ENCODE peak calls at places on chromosome 19, in six cellular contexts. One of them, this sample, is unnamed.

GRCh38 chr19:37867831-37868230 is 38.6 kb downstream of the WDR87 start:
- DNase-seq in H1: no peak
- DNase-seq in HepG2: no peak
- DNase-seq in K562: no peak
- DNase-seq in GM12878: no peak
- DNase-seq in HCT116: no peak
- DNase-seq in this sample: no peak

GRCh38 chr19:5126498-5127223 is 157.7 kb downstream of the KDM4B start:
- DNase-seq in GM12878: no peak
- DNase-seq in HepG2: no peak
- DNase-seq in HCT116: no peak
- DNase-seq in K562: no peak
- DNase-seq in H1: no peak
- DNase-seq in this sample: no peak

GRCh38 chr19:55116232-55117062 is 990 bp downstream of the PPP1R12C start:
- DNase-seq in HCT116: no peak
- DNase-seq in GM12878: no peak
- DNase-seq in HepG2: peak
- DNase-seq in H1: no peak
- DNase-seq in K562: peak
- DNase-seq in this sample: no peak

GRCh38 chr19:55210120-55210493 is 806 bp upstream of the PTPRH start:
- DNase-seq in HepG2: peak
- DNase-seq in H1: no peak
- DNase-seq in K562: no peak
- DNase-seq in HCT116: peak
- DNase-seq in GM12878: no peak
- DNase-seq in this sample: no peak

GRCh38 chr19:18665771-18666202 is 17.7 kb upstream of the CRTC1 start:
- DNase-seq in HCT116: no peak
- DNase-seq in H1: no peak
- DNase-seq in K562: no peak
- DNase-seq in GM12878: no peak
- DNase-seq in HepG2: no peak
- DNase-seq in this sample: no peak

GRCh38 chr19:11473725-11474124 is 7.1 kb downstream of the ELAVL3 start:
- DNase-seq in HCT116: no peak
- DNase-seq in GM12878: no peak
- DNase-seq in HepG2: no peak
- DNase-seq in K562: no peak
- DNase-seq in H1: no peak
- DNase-seq in this sample: no peak

GRCh38 chr19:16836115-16836905 is 7.1 kb downstream of the SIN3B start:
- DNase-seq in HCT116: no peak
- DNase-seq in K562: no peak
- DNase-seq in H1: no peak
- DNase-seq in HepG2: no peak
- DNase-seq in GM12878: peak
- DNase-seq in this sample: no peak

GRCh38 chr19:43636121-43636683 is 3.4 kb downstream of the CADM4 start:
- DNase-seq in H1: no peak
- DNase-seq in HepG2: peak
- DNase-seq in HCT116: no peak
- DNase-seq in K562: no peak
- DNase-seq in GM12878: no peak
- DNase-seq in this sample: no peak

GRCh38 chr19:14333101-14333871 is 48.0 kb upstream of the ADGRE5 start:
- DNase-seq in GM12878: no peak
- DNase-seq in HepG2: no peak
- DNase-seq in H1: no peak
- DNase-seq in K562: peak
- DNase-seq in HCT116: no peak
- DNase-seq in this sample: peak

GRCh38 chr19:49712397-49712859 is 21.5 kb downstream of the CPT1C start:
- DNase-seq in GM12878: no peak
- DNase-seq in H1: peak
- DNase-seq in HCT116: peak
- DNase-seq in HepG2: peak
- DNase-seq in K562: peak
- DNase-seq in this sample: no peak

GRCh38 chr19:5046339-5047039 is 77.6 kb downstream of the KDM4B start:
- DNase-seq in HCT116: no peak
- DNase-seq in K562: no peak
- DNase-seq in GM12878: no peak
- DNase-seq in H1: no peak
- DNase-seq in HepG2: peak
- DNase-seq in this sample: no peak

GRCh38 chr19:41552558-41552957 is 23.4 kb upstream of the CEACAM21 start:
- DNase-seq in K562: no peak
- DNase-seq in H1: no peak
- DNase-seq in HCT116: no peak
- DNase-seq in GM12878: peak
- DNase-seq in HepG2: no peak
- DNase-seq in this sample: no peak

GRCh38 chr19:52941941-52942370 is 18.7 kb upstream of the ZNF888 start:
- DNase-seq in H1: no peak
- DNase-seq in HCT116: no peak
- DNase-seq in GM12878: no peak
- DNase-seq in HepG2: no peak
- DNase-seq in K562: peak
- DNase-seq in this sample: no peak

GRCh38 chr19:35365303-35365702 is 5.6 kb upstream of the GPR42 start:
- DNase-seq in H1: no peak
- DNase-seq in K562: no peak
- DNase-seq in HCT116: no peak
- DNase-seq in GM12878: no peak
- DNase-seq in HepG2: no peak
- DNase-seq in this sample: no peak

GRCh38 chr19:9144920-9145319 is 4.7 kb downstream of the ZNF317 start:
- DNase-seq in K562: no peak
- DNase-seq in GM12878: no peak
- DNase-seq in HCT116: no peak
- DNase-seq in HepG2: no peak
- DNase-seq in H1: no peak
- DNase-seq in this sample: no peak

GRCh38 chr19:17784201-17785008 is 10.5 kb upstream of the B3GNT3 start:
- DNase-seq in K562: peak
- DNase-seq in GM12878: no peak
- DNase-seq in H1: no peak
- DNase-seq in HepG2: peak
- DNase-seq in HCT116: no peak
- DNase-seq in this sample: peak

GRCh38 chr19:48123907-48124675 is 13.5 kb upstream of the PLA2G4C start:
- DNase-seq in H1: no peak
- DNase-seq in K562: no peak
- DNase-seq in GM12878: no peak
- DNase-seq in HepG2: peak
- DNase-seq in HCT116: peak
- DNase-seq in this sample: no peak

GRCh38 chr19:42175952-42176648 is 41.4 kb downstream of the DEDD2 start:
- DNase-seq in HCT116: no peak
- DNase-seq in H1: no peak
- DNase-seq in HepG2: no peak
- DNase-seq in K562: no peak
- DNase-seq in GM12878: no peak
- DNase-seq in this sample: peak

GRCh38 chr19:46753420-46754155 is 7.3 kb upstream of the STRN4 start:
- DNase-seq in K562: peak
- DNase-seq in HCT116: no peak
- DNase-seq in GM12878: no peak
- DNase-seq in H1: no peak
- DNase-seq in HepG2: peak
- DNase-seq in this sample: no peak

GRCh38 chr19:51772977-51773376 is 12.0 kb downstream of the FPR2 start:
- DNase-seq in HepG2: no peak
- DNase-seq in H1: no peak
- DNase-seq in HCT116: no peak
- DNase-seq in GM12878: no peak
- DNase-seq in K562: no peak
- DNase-seq in this sample: no peak

GRCh38 chr19:20102097-20102496 is 24.3 kb downstream of the ZNF90 start:
- DNase-seq in HCT116: no peak
- DNase-seq in HepG2: no peak
- DNase-seq in H1: no peak
- DNase-seq in GM12878: no peak
- DNase-seq in K562: no peak
- DNase-seq in this sample: no peak

GRCh38 chr19:3593156-3593555 is 7.9 kb downstream of the GIPC3 start:
- DNase-seq in HepG2: no peak
- DNase-seq in GM12878: no peak
- DNase-seq in H1: no peak
- DNase-seq in K562: no peak
- DNase-seq in HCT116: no peak
- DNase-seq in this sample: no peak

GRCh38 chr19:41928754-41929535 is 696 bp upstream of the ERFL start:
- DNase-seq in GM12878: no peak
- DNase-seq in HCT116: no peak
- DNase-seq in HepG2: no peak
- DNase-seq in K562: peak
- DNase-seq in H1: no peak
- DNase-seq in this sample: no peak

GRCh38 chr19:27773318-27774094 is 1439.4 kb downstream of the UQCRFS1 start:
- DNase-seq in K562: no peak
- DNase-seq in H1: no peak
- DNase-seq in HCT116: no peak
- DNase-seq in GM12878: no peak
- DNase-seq in HepG2: no peak
- DNase-seq in this sample: no peak

GRCh38 chr19:5291588-5292193 is 48.9 kb downstream of the PTPRS start:
- DNase-seq in HCT116: no peak
- DNase-seq in GM12878: no peak
- DNase-seq in H1: no peak
- DNase-seq in HepG2: no peak
- DNase-seq in K562: no peak
- DNase-seq in this sample: no peak

GRCh38 chr19:32870981-32871451 is 1.4 kb upstream of the SLC7A9 start:
- DNase-seq in HepG2: peak
- DNase-seq in HCT116: no peak
- DNase-seq in K562: no peak
- DNase-seq in GM12878: no peak
- DNase-seq in H1: no peak
- DNase-seq in this sample: no peak

GRCh38 chr19:6476155-6476895 is 5.3 kb downstream of the DENND1C start:
- DNase-seq in K562: peak
- DNase-seq in H1: peak
- DNase-seq in HepG2: peak
- DNase-seq in HCT116: peak
- DNase-seq in GM12878: no peak
- DNase-seq in this sample: peak

GRCh38 chr19:591099-591958 is 1.6 kb downstream of the HCN2 start:
- DNase-seq in GM12878: no peak
- DNase-seq in K562: peak
- DNase-seq in HepG2: no peak
- DNase-seq in HCT116: no peak
- DNase-seq in H1: no peak
- DNase-seq in this sample: no peak

GRCh38 chr19:589693-590395 is at the start of gene HCN2:
- DNase-seq in GM12878: no peak
- DNase-seq in K562: peak
- DNase-seq in HCT116: no peak
- DNase-seq in H1: no peak
- DNase-seq in HepG2: no peak
- DNase-seq in this sample: no peak

GRCh38 chr19:588758-589692 is 656 bp upstream of the HCN2 start:
- DNase-seq in HCT116: no peak
- DNase-seq in K562: no peak
- DNase-seq in H1: no peak
- DNase-seq in HepG2: no peak
- DNase-seq in GM12878: no peak
- DNase-seq in this sample: no peak

GRCh38 chr19:590750-591098 is 1.0 kb downstream of the HCN2 start:
- DNase-seq in HCT116: no peak
- DNase-seq in GM12878: no peak
- DNase-seq in K562: no peak
- DNase-seq in HepG2: no peak
- DNase-seq in H1: no peak
- DNase-seq in this sample: no peak

DNA sequence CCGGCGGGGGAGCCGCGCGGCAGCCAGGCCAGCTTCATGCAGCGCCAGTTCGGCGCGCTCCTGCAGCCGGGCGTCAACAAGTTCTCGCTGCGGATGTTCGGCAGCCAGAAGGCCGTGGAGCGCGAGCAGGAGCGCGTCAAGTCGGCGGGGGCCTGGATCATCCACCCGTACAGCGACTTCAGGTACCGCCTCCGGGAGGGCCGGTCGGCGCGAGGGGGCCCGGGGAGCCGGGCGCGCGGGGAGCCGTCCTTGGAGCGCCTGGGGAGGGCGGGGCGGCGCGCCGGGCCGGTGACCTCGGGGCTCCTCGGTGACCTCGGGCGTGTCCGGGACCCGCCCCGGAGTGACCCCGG is 690 bp downstream of the HCN2 start:
- DNase-seq in K562: no peak
- DNase-seq in GM12878: no peak
- DNase-seq in H1: no peak
- DNase-seq in HepG2: no peak
- DNase-seq in HCT116: no peak
- DNase-seq in this sample: no peak
- TF ChIP-seq ZNF274 in K562: no peak
- TF ChIP-seq ZNF274 in GM12878: no peak
- TF ChIP-seq ZNF274 in H1: no peak
- TF ChIP-seq ZNF274 in HepG2: no peak
- TF ChIP-seq ZNF274 in HCT116: no peak
- TF ChIP-seq ZNF274 in this sample: no peak

DNA sequence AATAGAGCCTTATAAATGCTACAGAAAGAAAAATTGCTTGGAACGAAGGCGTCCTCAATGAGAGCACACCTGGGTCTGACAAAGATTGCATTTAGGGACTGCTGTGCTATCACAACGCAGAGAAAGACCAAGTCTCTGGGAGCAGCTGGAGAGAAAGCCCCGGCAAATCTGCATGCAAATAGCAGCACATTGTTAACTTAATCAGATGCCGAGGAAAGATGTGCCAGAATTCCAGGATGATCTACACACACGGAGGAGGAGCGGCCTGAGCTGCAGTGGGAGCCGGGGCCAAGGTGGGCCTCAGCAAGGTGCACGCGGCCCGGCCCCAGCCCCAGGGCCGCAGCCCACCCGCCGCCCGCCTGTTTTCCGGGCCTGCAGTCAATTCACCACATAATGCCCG is 1.4 kb downstream of the ZNF536 start:
- DNase-seq in HCT116: no peak
- DNase-seq in K562: no peak
- DNase-seq in GM12878: no peak
- DNase-seq in HepG2: no peak
- DNase-seq in H1: peak
- DNase-seq in this sample: peak
- TF ChIP-seq ZNF274 in HCT116: no peak
- TF ChIP-seq ZNF274 in K562: no peak
- TF ChIP-seq ZNF274 in GM12878: no peak
- TF ChIP-seq ZNF274 in HepG2: no peak
- TF ChIP-seq ZNF274 in H1: no peak
- TF ChIP-seq ZNF274 in this sample: no peak

GRCh38 chr19:40266912-40267600 is 18.1 kb downstream of the AKT2 start:
- DNase-seq in H1: no peak
- DNase-seq in GM12878: no peak
- DNase-seq in HepG2: no peak
- DNase-seq in HCT116: no peak
- DNase-seq in K562: no peak
- DNase-seq in this sample: no peak
- TF ChIP-seq ZNF274 in H1: no peak
- TF ChIP-seq ZNF274 in GM12878: no peak
- TF ChIP-seq ZNF274 in HepG2: no peak
- TF ChIP-seq ZNF274 in HCT116: no peak
- TF ChIP-seq ZNF274 in K562: no peak
- TF ChIP-seq ZNF274 in this sample: no peak

GRCh38 chr19:45630463-45630862 is 8.7 kb downstream of the EML2 start:
- DNase-seq in H1: no peak
- DNase-seq in GM12878: peak
- DNase-seq in K562: no peak
- DNase-seq in HCT116: peak
- DNase-seq in HepG2: no peak
- DNase-seq in this sample: no peak
- TF ChIP-seq ZNF274 in H1: no peak
- TF ChIP-seq ZNF274 in GM12878: no peak
- TF ChIP-seq ZNF274 in K562: no peak
- TF ChIP-seq ZNF274 in HCT116: no peak
- TF ChIP-seq ZNF274 in HepG2: no peak
- TF ChIP-seq ZNF274 in this sample: no peak